ENCODE peak calls at places on chromosome 11, in four cellular contexts. G is dorsolateral prefrontal cortex, B is putamen, L is RKO. K is an unnamed sample.
A peak's percentile ranks its signal among the peaks of the same experiment; 100 is the strongest.

GRCh38 chr11:64134963-64135362 is 30.9 kb downstream of the MACROD1 start:
- DNase-seq in L (no peak), G (no peak), B (no peak), K (no peak)

GRCh38 chr11:94445641-94446040 is 44.4 kb upstream of the GPR83 start:
- DNase-seq in G (no peak), L (no peak), B (no peak), K (no peak)

GRCh38 chr11:99244613-99245012 is 223.9 kb downstream of the CNTN5 start:
- DNase-seq in L (no peak), G (no peak), B (no peak), K (no peak)

GRCh38 chr11:120482149-120482548 is 29.4 kb upstream of the GRIK4 start:
- DNase-seq in B (peak; percentile 18), G (no peak), L (peak; percentile 25), K (no peak)

GRCh38 chr11:469684-470667 is 19.9 kb downstream of the PTDSS2 start:
- DNase-seq in L (no peak), G (peak; percentile 77), B (peak; percentile 89), K (peak; percentile 58)

GRCh38 chr11:106457727-106458126 is 380.3 kb downstream of the AASDHPPT start:
- DNase-seq in B (no peak), L (no peak), G (no peak), K (peak; percentile 30)

GRCh38 chr11:68375337-68375736 is 62.9 kb downstream of the LRP5 start:
- DNase-seq in B (no peak), L (no peak), G (no peak), K (no peak)

GRCh38 chr11:6608726-6609501 is 3.1 kb downstream of the TAF10 start:
- DNase-seq in L (no peak), B (no peak), G (no peak), K (no peak)

GRCh38 chr11:116695657-116696254 is 77.0 kb downstream of the BUD13 start:
- DNase-seq in G (no peak), L (no peak), B (no peak), K (no peak)

GRCh38 chr11:67270256-67271211 is 4.3 kb downstream of the GRK2 start:
- DNase-seq in L (no peak), G (peak; percentile 4), B (no peak), K (peak; percentile 71)

GRCh38 chr11:116193321-116194114 is 579.3 kb downstream of the BUD13 start:
- DNase-seq in L (no peak), G (peak; percentile 44), B (no peak), K (peak; percentile 81)

GRCh38 chr11:2466869-2467694 is 22.3 kb downstream of the KCNQ1 start:
- DNase-seq in G (no peak), L (no peak), B (no peak), K (no peak)

GRCh38 chr11:122406466-122406865 is 249.1 kb upstream of the UBASH3B start:
- DNase-seq in B (no peak), G (no peak), L (no peak), K (no peak)

GRCh38 chr11:69104856-69105395 is 50.8 kb upstream of the SMIM38 start:
- DNase-seq in B (no peak), L (no peak), G (no peak), K (no peak)

GRCh38 chr11:11081273-11081672 is 223.4 kb upstream of the ZBED5 start:
- DNase-seq in B (no peak), L (no peak), G (no peak), K (no peak)

GRCh38 chr11:16043617-16044016 is 312.7 kb downstream of the SOX6 start:
- DNase-seq in B (no peak), G (no peak), L (no peak), K (no peak)

GRCh38 chr11:65487467-65488272 is 11.2 kb upstream of the MALAT1 start:
- DNase-seq in G (peak; percentile 100), B (peak; percentile 100), L (peak; percentile 98), K (peak; percentile 99)

GRCh38 chr11:120127236-120127635 is 10.7 kb downstream of the TRIM29 start:
- DNase-seq in G (no peak), L (no peak), B (no peak), K (no peak)

GRCh38 chr11:116513894-116514293 is 258.9 kb downstream of the BUD13 start:
- DNase-seq in L (peak; percentile 28), B (no peak), G (no peak), K (no peak)

GRCh38 chr11:32615422-32615821 is 31.8 kb downstream of the EIF3M start:
- DNase-seq in B (no peak), L (peak; percentile 23), G (no peak), K (no peak)

GRCh38 chr11:27209562-27210005 is 153.4 kb downstream of the CCDC34 start:
- DNase-seq in G (no peak), L (peak; percentile 26), B (no peak), K (peak; percentile 76)

GRCh38 chr11:45285931-45286632 is at the start of gene SYT13:
- DNase-seq in B (no peak), G (peak; percentile 70), L (no peak), K (no peak)

GRCh38 chr11:47464479-47464878 is 15.5 kb upstream of the RAPSN start:
- DNase-seq in L (no peak), B (no peak), G (no peak), K (no peak)

GRCh38 chr11:2515401-2516275 is 70.8 kb downstream of the KCNQ1 start:
- DNase-seq in B (no peak), L (no peak), G (no peak), K (no peak)

GRCh38 chr11:70582886-70583641 is 184.7 kb downstream of the CTTN start:
- DNase-seq in G (no peak), L (no peak), B (no peak), K (no peak)

GRCh38 chr11:46347637-46348311 is 511 bp downstream of the DGKZ start:
- DNase-seq in L (peak; percentile 57), G (no peak), B (no peak), K (no peak)

GRCh38 chr11:11882539-11882938 is 40.8 kb downstream of the USP47 start:
- DNase-seq in B (no peak), G (no peak), L (no peak), K (no peak)

GRCh38 chr11:42410251-42410956 is 901.4 kb upstream of the API5 start:
- DNase-seq in G (no peak), B (no peak), L (peak; percentile 1), K (no peak)

GRCh38 chr11:46345131-46345597 is 2.1 kb upstream of the DGKZ start:
- DNase-seq in L (no peak), B (no peak), G (no peak), K (no peak)

GRCh38 chr11:65414776-65415498 is 7.7 kb upstream of the NEAT1 start:
- DNase-seq in L (no peak), B (peak; percentile 44), G (no peak), K (no peak)

GRCh38 chr11:44521148-44521547 is 44.3 kb upstream of the CD82 start:
- DNase-seq in G (no peak), B (no peak), L (no peak), K (no peak)

GRCh38 chr11:17443926-17444690 is 32.5 kb downstream of the ABCC8 start:
- DNase-seq in B (no peak), L (no peak), G (no peak), K (no peak)

GRCh38 chr11:111360150-111361043 is 18.7 kb downstream of the POU2AF1 start:
- DNase-seq in B (no peak), G (no peak), L (no peak), K (no peak)